ENCODE peak calls at places on chromosomes 7 and 10, in five cellular contexts. E is right lobe of liver; J is CD8-positive, alpha-beta T cell; X is fibroblast of lung; K is adrenal gland. C is an unnamed sample. For H3K9me3, the result is how much of the 10 kb centered on the place peaks cover.

GRCh38 chr10:62979921-62980320 is 153.2 kb upstream of the NRBF2 start:
- DNase-seq in J (no peak), E (no peak), X (no peak), K (no peak), C (no peak)

GRCh38 chr10:101310528-101311439 is 43.2 kb upstream of the BTRC start:
- DNase-seq in E (no peak), X (no peak), K (peak), J (no peak), C (no peak)

GRCh38 chr7:112484671-112485097 is 3.9 kb downstream of the LSMEM1 start:
- DNase-seq in K (peak), X (peak), E (no peak), J (no peak), C (no peak)

GRCh38 chr7:69739182-69739581 is 140.9 kb downstream of the AUTS2 start:
- DNase-seq in J (no peak), X (peak), K (no peak), E (no peak), C (no peak)

GRCh38 chr10:133438711-133439273 is 14.4 kb upstream of the SPRN start:
- DNase-seq in K (no peak), E (peak), X (no peak), J (no peak), C (no peak)

GRCh38 chr10:86345296-86346168 is 21.1 kb downstream of the GRID1 start:
- DNase-seq in E (peak), K (no peak), X (peak), J (no peak), C (no peak)

GRCh38 chr7:26081627-26082026 is 70.4 kb upstream of the NFE2L3 start:
- DNase-seq in J (no peak), E (no peak), X (no peak), K (no peak), C (peak)

GRCh38 chr10:123132576-123133477 is 2.9 kb upstream of the HMX3 start:
- DNase-seq in J (peak), E (peak), X (peak), K (peak), C (peak)

GRCh38 chr10:1149793-1150637 is 93.8 kb downstream of the WDR37 start:
- DNase-seq in K (no peak), E (no peak), J (no peak), X (no peak), C (no peak)

GRCh38 chr10:178208-178607 is 43.0 kb downstream of the ZMYND11 start:
- DNase-seq in J (no peak), X (peak), E (no peak), K (no peak), C (no peak)

GRCh38 chr7:111266613-111267012 is 175.7 kb downstream of the LRRN3 start:
- DNase-seq in K (no peak), J (no peak), X (peak), E (no peak), C (no peak)

GRCh38 chr7:116354546-116355422 is 144.4 kb downstream of the TES start:
- DNase-seq in J (no peak), E (peak), K (peak), X (peak), C (peak)

DNA sequence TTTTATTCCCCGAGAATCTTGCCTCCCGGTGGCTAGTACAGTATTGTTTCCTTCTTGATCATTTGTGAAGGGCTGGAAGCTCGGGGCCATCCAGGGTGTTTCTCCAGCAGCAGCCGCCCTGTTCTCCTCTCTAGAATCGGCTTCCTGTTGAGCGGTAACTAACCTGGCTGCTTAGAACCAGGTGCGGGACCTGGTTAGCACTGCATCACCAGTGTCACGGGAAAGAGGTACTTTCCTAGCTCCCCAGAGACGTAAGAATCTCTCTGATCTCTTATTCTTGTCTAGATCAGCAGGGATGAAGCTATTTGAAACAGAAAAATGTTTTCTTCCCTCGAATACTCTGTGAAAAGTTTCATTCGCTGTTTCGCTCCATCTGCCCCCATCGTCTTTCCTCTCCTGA is 239.2 kb downstream of the CELF2 start:
- DNase-seq in X (no peak), E (no peak), J (no peak), K (no peak), C (no peak)
- H3K9me3 ChIP-seq in X (under half), E (under half), J (under half), K (under half), C (under half)

DNA sequence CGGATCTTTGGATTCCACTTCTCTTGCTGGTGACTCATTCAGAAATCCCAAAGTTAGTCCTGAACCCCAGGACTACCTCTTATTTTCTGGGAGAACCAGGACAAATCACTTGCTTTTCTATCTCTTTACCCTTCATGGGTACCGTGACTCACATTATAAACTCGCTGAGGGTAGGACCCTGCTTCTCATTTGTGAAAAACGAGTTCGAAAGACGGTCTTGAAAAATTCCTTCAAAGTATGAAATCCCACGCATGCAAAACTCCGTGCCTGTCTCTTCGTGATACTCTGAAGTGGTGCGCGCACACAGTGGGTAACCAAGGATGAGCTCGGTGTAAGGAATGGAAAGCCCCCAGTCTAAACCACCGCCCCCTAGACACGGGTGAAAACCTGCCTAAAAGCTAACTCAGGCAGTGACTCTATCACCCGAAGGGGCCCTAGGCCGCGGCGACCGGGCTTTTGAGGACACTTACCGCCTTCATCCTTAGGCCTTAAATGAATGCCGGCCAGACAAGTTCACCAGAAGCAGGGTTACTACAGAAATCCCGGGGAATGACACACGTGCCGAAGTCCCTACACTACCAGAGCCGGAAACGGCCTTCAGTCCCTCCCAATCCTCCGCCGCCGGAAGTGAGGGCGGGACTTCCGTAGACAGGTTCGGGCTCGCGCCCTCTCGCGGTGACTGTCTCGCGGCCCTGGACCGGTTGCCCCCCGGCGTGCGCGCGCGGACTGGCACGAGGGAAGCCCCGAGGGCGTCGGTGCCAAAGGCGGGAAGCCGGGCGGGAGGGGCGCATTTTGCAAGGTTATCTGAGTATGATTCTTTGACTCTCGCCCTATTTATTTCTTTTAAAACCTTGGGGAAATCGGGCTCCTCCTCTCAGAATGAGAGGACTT is at the start of gene NOC3L:
- DNase-seq in E (peak), J (peak), K (peak), X (peak), C (peak)
- H3K27ac ChIP-seq in E (peak), J (peak), K (peak), X (peak), C (peak)

GRCh38 chr10:126950401-126951105 is 45.3 kb downstream of the DOCK1 start:
- DNase-seq in E (no peak), X (no peak), K (no peak), J (no peak), C (no peak)
- H3K9me3 ChIP-seq in E (under half), X (under half), K (under half), J (under half), C (under half)

GRCh38 chr7:28448708-28449107 is 36.4 kb downstream of the CREB5 start:
- DNase-seq in E (no peak), K (no peak), X (no peak), J (no peak), C (no peak)

GRCh38 chr7:28447071-28447470 is 34.8 kb downstream of the CREB5 start:
- DNase-seq in K (no peak), E (no peak), J (no peak), X (peak), C (no peak)

GRCh38 chr7:28442540-28443420 is 30.5 kb downstream of the CREB5 start:
- DNase-seq in J (no peak), X (peak), K (no peak), E (no peak), C (no peak)

DNA sequence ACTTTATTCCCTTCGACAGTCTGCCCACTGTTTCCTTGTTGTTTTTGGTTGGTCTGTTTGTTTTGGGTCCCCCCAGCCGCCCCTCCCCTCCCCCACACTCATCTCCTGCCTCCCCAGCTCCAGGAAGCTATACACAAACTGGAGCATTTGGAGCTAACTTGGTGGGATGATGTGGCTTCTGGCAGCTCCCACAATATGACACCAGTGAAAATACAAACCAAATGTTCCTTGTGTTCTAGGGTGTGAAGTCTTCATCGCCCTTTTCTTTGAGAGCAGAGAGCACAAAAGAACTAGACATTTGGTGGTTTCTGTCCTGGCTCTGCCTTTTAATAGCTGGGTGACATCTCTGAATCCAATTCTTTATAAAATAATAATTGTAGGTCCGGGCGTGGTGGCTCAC is 33.8 kb downstream of the CREB5 start:
- DNase-seq in X (no peak), K (no peak), J (no peak), E (no peak), C (no peak)
- H3K27ac ChIP-seq in X (no peak), K (no peak), J (no peak), E (no peak), C (no peak)

DNA sequence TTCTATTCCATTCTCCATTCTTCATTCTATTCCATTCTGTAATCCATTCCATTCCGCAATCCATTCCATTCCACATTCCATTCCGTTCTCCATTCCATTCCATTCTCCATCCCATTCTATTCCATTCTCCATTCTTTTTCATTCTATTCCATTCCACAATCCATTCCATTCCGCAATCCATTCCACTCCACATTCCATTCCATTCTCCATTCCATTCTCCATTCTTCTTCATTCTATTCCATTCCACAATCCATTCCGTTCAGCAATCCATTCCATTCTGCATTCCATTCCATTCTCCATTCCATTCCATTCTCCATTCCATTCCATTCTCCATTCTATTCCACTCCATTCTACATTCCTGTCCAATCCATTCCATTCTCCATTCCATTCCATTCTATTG is 85.2 kb downstream of the NSUN6 start:
- DNase-seq in E (no peak), K (no peak), J (no peak), X (no peak), C (no peak)
- H3K9me3 ChIP-seq in E (under half), K (under half), J (under half), X (under half), C (under half)

GRCh38 chr7:106915407-106915806 is 50.3 kb downstream of the PIK3CG start:
- DNase-seq in J (no peak), K (no peak), E (no peak), X (no peak), C (no peak)
- H3K27ac ChIP-seq in J (no peak), K (no peak), E (no peak), X (no peak), C (no peak)

GRCh38 chr10:79128241-79128922 is 59.6 kb downstream of the ZMIZ1 start:
- DNase-seq in E (no peak), J (no peak), K (no peak), X (no peak), C (no peak)

GRCh38 chr10:79128923-79129305 is 60.1 kb downstream of the ZMIZ1 start:
- DNase-seq in J (no peak), E (no peak), K (no peak), X (no peak), C (no peak)

GRCh38 chr10:79129361-79129997 is 60.7 kb downstream of the ZMIZ1 start:
- DNase-seq in X (peak), K (peak), J (no peak), E (no peak), C (no peak)

GRCh38 chr10:79126351-79126750 is 57.6 kb downstream of the ZMIZ1 start:
- DNase-seq in E (no peak), X (no peak), J (no peak), K (no peak), C (no peak)

GRCh38 chr10:79127151-79127961 is 58.6 kb downstream of the ZMIZ1 start:
- DNase-seq in K (peak), X (peak), E (peak), J (no peak), C (peak)
- H3K9me3 ChIP-seq in K (under half), X (under half), E (under half), J (under half), C (under half)

GRCh38 chr10:97367126-97367649 is 32.7 kb upstream of the FRAT2 start:
- DNase-seq in K (no peak), X (no peak), J (no peak), E (no peak), C (no peak)
- H3K27ac ChIP-seq in K (no peak), X (no peak), J (no peak), E (no peak), C (no peak)

GRCh38 chr10:130743751-130744191 is 567.8 kb downstream of the TCERG1L start:
- DNase-seq in X (no peak), J (no peak), K (no peak), E (no peak), C (no peak)
- H3K9me3 ChIP-seq in X (under half), J (under half), K (under half), E (under half), C (under half)

C was measured in Peyer's patch.